ENCODE peak calls at places on chromosomes 1 and 21, in seven cellular contexts. U is RPMI7951; Z is T follicular helper cell; Y is NCI-H774; N is NCI-H2081; K is naive thymus-derived CD4-positive, alpha-beta T cell; R is naive thymus-derived CD8-positive, alpha-beta T cell. B is an unnamed sample.

GRCh38 chr1:20069932-20070331 is at the start of gene PLA2G5:
- DNase-seq in U (peak), R (no peak), K (no peak), Z (no peak), N (no peak), Y (no peak), B (no peak)

GRCh38 chr1:98398649-98399048 is 262.9 kb upstream of the SNX7 start:
- DNase-seq in R (no peak), K (no peak), Y (no peak), N (no peak), U (peak), Z (no peak), B (no peak)

GRCh38 chr21:43572443-43572842 is 86.8 kb downstream of the HSF2BP start:
- DNase-seq in U (no peak), Y (no peak), Z (no peak), N (no peak), R (no peak), K (no peak), B (no peak)

GRCh38 chr21:42390696-42391095 is 5.2 kb downstream of the TMPRSS3 start:
- DNase-seq in R (no peak), N (no peak), U (no peak), K (no peak), Z (no peak), Y (no peak), B (no peak)

GRCh38 chr1:224637510-224637909 is 21.4 kb downstream of the CNIH3 start:
- DNase-seq in U (peak), Y (no peak), K (no peak), N (no peak), R (no peak), Z (no peak), B (no peak)

GRCh38 chr21:26443867-26444266 is 129.2 kb downstream of the CYYR1 start:
- DNase-seq in U (no peak), N (no peak), Z (no peak), R (no peak), K (no peak), Y (no peak), B (no peak)

GRCh38 chr1:30319765-30320580 is 403.4 kb downstream of the MATN1 start:
- DNase-seq in R (no peak), U (no peak), K (no peak), Y (no peak), N (no peak), Z (no peak), B (no peak)

GRCh38 chr1:29549001-29549400 is 312.7 kb downstream of the PTPRU start:
- DNase-seq in K (no peak), N (no peak), Y (no peak), R (no peak), Z (no peak), U (no peak), B (no peak)

GRCh38 chr1:54671985-54672608 is 30.5 kb downstream of the MROH7 start:
- DNase-seq in K (peak), R (peak), N (peak), Z (peak), Y (peak), U (peak), B (peak)

GRCh38 chr1:185565314-185565713 is 168.9 kb upstream of the HMCN1 start:
- DNase-seq in R (no peak), K (no peak), N (no peak), U (peak), Z (no peak), Y (no peak), B (no peak)

GRCh38 chr1:154353460-154353904 is 28.2 kb downstream of the ATP8B2 start:
- DNase-seq in U (peak), R (peak), Z (no peak), K (no peak), Y (no peak), N (no peak), B (peak)

GRCh38 chr1:145425436-145426029 is at the start of gene NBPF20:
- DNase-seq in Y (peak), N (peak), R (peak), Z (peak), K (peak), U (peak), B (peak)

GRCh38 chr1:81128079-81128478 is 672.7 kb upstream of the ADGRL2 start:
- DNase-seq in N (no peak), Y (no peak), K (no peak), U (no peak), Z (no peak), R (no peak), B (no peak)

GRCh38 chr1:204171751-204172178 is 5.6 kb upstream of the REN start:
- DNase-seq in Y (no peak), Z (no peak), K (no peak), U (peak), R (no peak), N (no peak), B (no peak)

GRCh38 chr1:177937931-177938330 is 31.9 kb downstream of the SEC16B start:
- DNase-seq in Z (no peak), Y (no peak), K (no peak), N (no peak), R (no peak), U (no peak), B (no peak)

GRCh38 chr21:37450385-37451044 is 83.9 kb downstream of the DYRK1A start:
- DNase-seq in N (no peak), U (no peak), Y (peak), Z (no peak), K (no peak), R (no peak), B (no peak)

GRCh38 chr1:83516369-83516768 is 482.6 kb downstream of the TTLL7 start:
- DNase-seq in Y (no peak), U (peak), N (no peak), R (no peak), K (no peak), Z (no peak), B (no peak)

GRCh38 chr1:39407889-39408640 is 83.4 kb upstream of the BMP8A start:
- DNase-seq in R (no peak), Y (no peak), K (no peak), N (no peak), U (no peak), Z (no peak), B (no peak)

GRCh38 chr1:24964811-24965570 is 34.9 kb upstream of the RUNX3 start:
- DNase-seq in R (peak), U (peak), Y (no peak), Z (peak), K (peak), N (no peak), B (peak)

GRCh38 chr1:212284332-212284743 is 872 bp upstream of the PPP2R5A start:
- DNase-seq in R (no peak), K (no peak), N (no peak), Y (no peak), Z (no peak), U (peak), B (no peak)

GRCh38 chr1:151815716-151816327 is 10.6 kb upstream of the LINGO4 start:
- DNase-seq in Z (no peak), R (peak), N (no peak), U (no peak), K (peak), Y (no peak), B (no peak)

GRCh38 chr1:152034654-152035405 is 2.0 kb downstream of the S100A11 start:
- DNase-seq in U (peak), K (peak), R (peak), Y (peak), Z (peak), N (no peak), B (no peak)

GRCh38 chr1:173489149-173489600 is 12.0 kb downstream of the PRDX6 start:
- DNase-seq in Y (no peak), Z (no peak), U (no peak), N (no peak), K (no peak), R (no peak), B (no peak)

GRCh38 chr1:201295861-201296260 is 12.6 kb downstream of the PKP1 start:
- DNase-seq in K (no peak), U (peak), Y (no peak), R (no peak), Z (no peak), N (no peak), B (no peak)

GRCh38 chr1:182617734-182618288 is 13.6 kb upstream of the RGS16 start:
- DNase-seq in Z (no peak), R (no peak), U (peak), K (no peak), Y (no peak), N (no peak), B (no peak)

B was measured in GDM1.